ENCODE peak calls at places on chromosomes 5 and 9, in nine cellular contexts. One of them, this sample, is unnamed.
A peak's percentile ranks its signal among the peaks of the same experiment; 100 is the strongest.

GRCh38 chr5:141753971-141754713 is 72.1 kb upstream of the ARAP3 start:
- DNase-seq in A673: peak; percentile 65
- DNase-seq in HFFc6: no peak
- DNase-seq in fibroblast of pulmonary artery: peak; percentile 59
- DNase-seq in cardiac muscle cell: peak; percentile 55
- DNase-seq in cardiac fibroblast: peak; percentile 60
- DNase-seq in lower lobe of right lung: no peak
- DNase-seq in uterus: no peak
- DNase-seq in transverse colon: no peak
- DNase-seq in this sample: peak; percentile 64

GRCh38 chr9:95047452-95048224 is 269.9 kb downstream of the FANCC start:
- DNase-seq in cardiac fibroblast: no peak
- DNase-seq in HFFc6: no peak
- DNase-seq in lower lobe of right lung: no peak
- DNase-seq in A673: no peak
- DNase-seq in cardiac muscle cell: no peak
- DNase-seq in uterus: no peak
- DNase-seq in fibroblast of pulmonary artery: no peak
- DNase-seq in transverse colon: no peak
- DNase-seq in this sample: no peak

GRCh38 chr5:78647411-78647818 is 1.2 kb downstream of the LHFPL2 start:
- DNase-seq in cardiac muscle cell: peak; percentile 58
- DNase-seq in A673: peak; percentile 27
- DNase-seq in uterus: no peak
- DNase-seq in transverse colon: peak; percentile 59
- DNase-seq in HFFc6: peak; percentile 27
- DNase-seq in fibroblast of pulmonary artery: peak; percentile 62
- DNase-seq in lower lobe of right lung: no peak
- DNase-seq in cardiac fibroblast: peak; percentile 60
- DNase-seq in this sample: peak; percentile 13

GRCh38 chr5:126280820-126281219 is 142.4 kb upstream of the GRAMD2B start:
- DNase-seq in HFFc6: no peak
- DNase-seq in fibroblast of pulmonary artery: no peak
- DNase-seq in lower lobe of right lung: no peak
- DNase-seq in cardiac muscle cell: no peak
- DNase-seq in cardiac fibroblast: no peak
- DNase-seq in transverse colon: no peak
- DNase-seq in A673: no peak
- DNase-seq in uterus: no peak
- DNase-seq in this sample: no peak

GRCh38 chr9:123246534-123246933 is 21.9 kb downstream of the STRBP start:
- DNase-seq in transverse colon: no peak
- DNase-seq in cardiac muscle cell: peak; percentile 29
- DNase-seq in fibroblast of pulmonary artery: peak; percentile 21
- DNase-seq in uterus: no peak
- DNase-seq in cardiac fibroblast: peak; percentile 21
- DNase-seq in A673: no peak
- DNase-seq in lower lobe of right lung: no peak
- DNase-seq in HFFc6: no peak
- DNase-seq in this sample: no peak

GRCh38 chr9:35518981-35519679 is 29.2 kb downstream of the RUSC2 start:
- DNase-seq in lower lobe of right lung: no peak
- DNase-seq in cardiac fibroblast: peak; percentile 78
- DNase-seq in cardiac muscle cell: peak; percentile 65
- DNase-seq in fibroblast of pulmonary artery: peak; percentile 69
- DNase-seq in uterus: no peak
- DNase-seq in transverse colon: no peak
- DNase-seq in HFFc6: peak; percentile 22
- DNase-seq in A673: no peak
- DNase-seq in this sample: no peak

GRCh38 chr9:35756743-35757526 is 2.9 kb upstream of the MSMP start:
- DNase-seq in HFFc6: no peak
- DNase-seq in lower lobe of right lung: peak; percentile 84
- DNase-seq in fibroblast of pulmonary artery: no peak
- DNase-seq in transverse colon: peak; percentile 79
- DNase-seq in cardiac fibroblast: no peak
- DNase-seq in A673: peak; percentile 80
- DNase-seq in uterus: peak; percentile 67
- DNase-seq in cardiac muscle cell: peak; percentile 17
- DNase-seq in this sample: peak; percentile 62

GRCh38 chr5:132099073-132099748 is 25.6 kb downstream of the CSF2 start:
- DNase-seq in uterus: no peak
- DNase-seq in HFFc6: no peak
- DNase-seq in fibroblast of pulmonary artery: no peak
- DNase-seq in A673: no peak
- DNase-seq in cardiac fibroblast: peak; percentile 22
- DNase-seq in transverse colon: no peak
- DNase-seq in cardiac muscle cell: no peak
- DNase-seq in lower lobe of right lung: no peak
- DNase-seq in this sample: no peak

GRCh38 chr5:149829954-149830353 is 99.8 kb downstream of the PPARGC1B start:
- DNase-seq in fibroblast of pulmonary artery: no peak
- DNase-seq in cardiac fibroblast: peak; percentile 27
- DNase-seq in HFFc6: no peak
- DNase-seq in A673: peak; percentile 42
- DNase-seq in uterus: no peak
- DNase-seq in lower lobe of right lung: no peak
- DNase-seq in cardiac muscle cell: peak; percentile 25
- DNase-seq in transverse colon: no peak
- DNase-seq in this sample: no peak

GRCh38 chr5:167049043-167049663 is 1242.3 kb upstream of the WWC1 start:
- DNase-seq in transverse colon: peak; percentile 46
- DNase-seq in cardiac fibroblast: peak; percentile 37
- DNase-seq in lower lobe of right lung: no peak
- DNase-seq in HFFc6: no peak
- DNase-seq in cardiac muscle cell: peak; percentile 74
- DNase-seq in A673: peak; percentile 71
- DNase-seq in fibroblast of pulmonary artery: peak; percentile 71
- DNase-seq in uterus: no peak
- DNase-seq in this sample: peak; percentile 52
- TF ChIP-seq CTCF in transverse colon: peak; percentile 66
- TF ChIP-seq CTCF in cardiac fibroblast: no peak
- TF ChIP-seq CTCF in lower lobe of right lung: peak; percentile 56
- TF ChIP-seq CTCF in HFFc6: peak; percentile 36
- TF ChIP-seq CTCF in cardiac muscle cell: peak; percentile 61
- TF ChIP-seq CTCF in A673: peak; percentile 68
- TF ChIP-seq CTCF in fibroblast of pulmonary artery: peak; percentile 55
- TF ChIP-seq CTCF in uterus: no peak
- TF ChIP-seq CTCF in this sample: peak; percentile 76

GRCh38 chr5:51414516-51414915 is 31.3 kb downstream of the ISL1 start:
- DNase-seq in A673: no peak
- DNase-seq in cardiac fibroblast: no peak
- DNase-seq in cardiac muscle cell: no peak
- DNase-seq in transverse colon: no peak
- DNase-seq in uterus: no peak
- DNase-seq in HFFc6: no peak
- DNase-seq in fibroblast of pulmonary artery: no peak
- DNase-seq in lower lobe of right lung: no peak
- DNase-seq in this sample: no peak

GRCh38 chr5:51411917-51412316 is 28.7 kb downstream of the ISL1 start:
- DNase-seq in HFFc6: no peak
- DNase-seq in uterus: no peak
- DNase-seq in cardiac muscle cell: no peak
- DNase-seq in transverse colon: no peak
- DNase-seq in fibroblast of pulmonary artery: no peak
- DNase-seq in cardiac fibroblast: no peak
- DNase-seq in lower lobe of right lung: no peak
- DNase-seq in A673: peak; percentile 65
- DNase-seq in this sample: no peak

DNA sequence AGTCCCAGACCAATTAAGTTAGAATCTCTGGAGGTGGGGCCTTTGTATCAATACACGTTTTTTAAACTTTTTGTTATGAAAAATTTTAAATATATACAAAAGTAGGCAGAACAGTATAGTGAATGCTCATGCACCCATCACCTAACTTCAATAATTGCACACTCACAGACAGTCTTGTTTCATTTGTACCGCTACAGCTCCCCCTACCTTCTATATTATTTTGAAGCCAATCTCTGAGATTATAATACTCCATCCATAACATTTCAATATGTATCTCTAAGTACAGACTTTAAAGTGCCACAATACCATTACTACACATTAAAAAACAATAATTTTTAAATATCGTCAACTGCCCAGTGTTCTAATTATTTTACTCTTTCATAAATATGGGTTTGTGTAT is 32.9 kb downstream of the ISL1 start:
- DNase-seq in A673: peak; percentile 58
- DNase-seq in transverse colon: no peak
- DNase-seq in uterus: no peak
- DNase-seq in fibroblast of pulmonary artery: no peak
- DNase-seq in lower lobe of right lung: no peak
- DNase-seq in cardiac muscle cell: no peak
- DNase-seq in cardiac fibroblast: no peak
- DNase-seq in HFFc6: no peak
- DNase-seq in this sample: no peak
- TF ChIP-seq CTCF in A673: peak; percentile 60
- TF ChIP-seq CTCF in transverse colon: no peak
- TF ChIP-seq CTCF in uterus: no peak
- TF ChIP-seq CTCF in fibroblast of pulmonary artery: no peak
- TF ChIP-seq CTCF in lower lobe of right lung: no peak
- TF ChIP-seq CTCF in cardiac muscle cell: no peak
- TF ChIP-seq CTCF in cardiac fibroblast: no peak
- TF ChIP-seq CTCF in HFFc6: peak; percentile 61
- TF ChIP-seq CTCF in this sample: no peak

GRCh38 chr9:68844196-68844595 is 139.2 kb downstream of the PIP5K1B start:
- DNase-seq in fibroblast of pulmonary artery: no peak
- DNase-seq in HFFc6: no peak
- DNase-seq in cardiac fibroblast: no peak
- DNase-seq in uterus: no peak
- DNase-seq in A673: no peak
- DNase-seq in lower lobe of right lung: no peak
- DNase-seq in cardiac muscle cell: no peak
- DNase-seq in transverse colon: no peak
- DNase-seq in this sample: no peak
- TF ChIP-seq CTCF in fibroblast of pulmonary artery: no peak
- TF ChIP-seq CTCF in HFFc6: no peak
- TF ChIP-seq CTCF in cardiac fibroblast: no peak
- TF ChIP-seq CTCF in uterus: no peak
- TF ChIP-seq CTCF in A673: no peak
- TF ChIP-seq CTCF in lower lobe of right lung: no peak
- TF ChIP-seq CTCF in cardiac muscle cell: no peak
- TF ChIP-seq CTCF in transverse colon: no peak
- TF ChIP-seq CTCF in this sample: no peak

GRCh38 chr9:92663951-92664350 is 6.0 kb downstream of the IPPK start:
- DNase-seq in fibroblast of pulmonary artery: no peak
- DNase-seq in cardiac muscle cell: no peak
- DNase-seq in uterus: no peak
- DNase-seq in HFFc6: no peak
- DNase-seq in A673: no peak
- DNase-seq in cardiac fibroblast: no peak
- DNase-seq in lower lobe of right lung: no peak
- DNase-seq in transverse colon: no peak
- DNase-seq in this sample: no peak
- TF ChIP-seq CTCF in fibroblast of pulmonary artery: no peak
- TF ChIP-seq CTCF in cardiac muscle cell: no peak
- TF ChIP-seq CTCF in uterus: no peak
- TF ChIP-seq CTCF in HFFc6: no peak
- TF ChIP-seq CTCF in A673: no peak
- TF ChIP-seq CTCF in cardiac fibroblast: no peak
- TF ChIP-seq CTCF in lower lobe of right lung: no peak
- TF ChIP-seq CTCF in transverse colon: no peak
- TF ChIP-seq CTCF in this sample: no peak

DNA sequence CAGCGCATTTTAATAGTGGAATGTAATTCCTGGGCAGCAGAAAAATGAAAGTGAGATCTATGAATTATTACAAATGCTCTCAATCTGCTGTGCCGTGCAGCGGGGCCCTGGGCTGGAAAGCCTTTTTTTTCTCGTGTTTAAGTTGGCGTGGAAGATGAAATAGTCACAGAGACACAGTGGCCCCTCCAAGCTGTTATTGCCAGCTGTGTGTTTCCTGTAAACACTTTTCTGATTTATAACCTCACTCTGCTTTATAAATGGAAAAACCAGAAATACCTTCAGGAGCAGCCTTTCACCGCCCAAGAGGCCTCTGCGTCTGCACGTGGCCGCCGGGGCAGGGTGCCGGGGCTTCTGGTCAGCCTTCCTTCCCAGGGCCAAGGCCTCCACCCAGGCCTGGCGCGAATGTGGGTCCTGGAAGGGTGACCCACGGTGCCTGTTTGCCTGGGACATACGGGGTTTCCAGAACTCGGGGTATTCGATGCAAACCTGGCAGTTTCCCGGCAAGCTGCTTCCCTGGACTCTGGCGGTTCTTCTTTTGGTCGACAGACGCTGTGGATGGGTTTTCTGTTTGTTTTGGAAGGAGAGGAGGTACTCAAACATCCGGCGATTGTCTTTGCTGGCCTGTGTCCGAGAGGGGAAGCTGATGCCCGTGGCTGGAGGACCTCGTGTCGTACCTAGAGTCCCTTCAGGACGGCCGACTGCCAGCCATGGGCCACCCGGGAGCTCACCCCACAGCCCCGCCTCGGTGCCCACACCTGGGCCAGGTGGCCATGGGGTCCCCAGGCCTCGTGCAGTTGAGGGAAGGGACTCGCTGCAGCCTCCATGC is 256.7 kb downstream of the PARP8 start:
- DNase-seq in transverse colon: no peak
- DNase-seq in cardiac muscle cell: peak; percentile 1
- DNase-seq in HFFc6: no peak
- DNase-seq in uterus: no peak
- DNase-seq in A673: no peak
- DNase-seq in cardiac fibroblast: no peak
- DNase-seq in fibroblast of pulmonary artery: peak; percentile 0
- DNase-seq in lower lobe of right lung: no peak
- DNase-seq in this sample: no peak
- TF ChIP-seq CTCF in transverse colon: no peak
- TF ChIP-seq CTCF in cardiac muscle cell: no peak
- TF ChIP-seq CTCF in HFFc6: no peak
- TF ChIP-seq CTCF in uterus: no peak
- TF ChIP-seq CTCF in A673: peak; percentile 2
- TF ChIP-seq CTCF in cardiac fibroblast: no peak
- TF ChIP-seq CTCF in fibroblast of pulmonary artery: no peak
- TF ChIP-seq CTCF in lower lobe of right lung: no peak
- TF ChIP-seq CTCF in this sample: no peak

GRCh38 chr9:33856247-33856646 is 39.3 kb downstream of the UBE2R2 start:
- DNase-seq in cardiac muscle cell: no peak
- DNase-seq in lower lobe of right lung: no peak
- DNase-seq in transverse colon: no peak
- DNase-seq in cardiac fibroblast: no peak
- DNase-seq in A673: no peak
- DNase-seq in uterus: no peak
- DNase-seq in HFFc6: no peak
- DNase-seq in fibroblast of pulmonary artery: no peak
- DNase-seq in this sample: no peak
- TF ChIP-seq CTCF in cardiac muscle cell: no peak
- TF ChIP-seq CTCF in lower lobe of right lung: no peak
- TF ChIP-seq CTCF in transverse colon: no peak
- TF ChIP-seq CTCF in cardiac fibroblast: no peak
- TF ChIP-seq CTCF in A673: no peak
- TF ChIP-seq CTCF in uterus: no peak
- TF ChIP-seq CTCF in HFFc6: no peak
- TF ChIP-seq CTCF in fibroblast of pulmonary artery: no peak
- TF ChIP-seq CTCF in this sample: no peak